ENCODE peak calls at places on chromosomes 6 and 20, in five cellular contexts. U is neuronal stem cell, Q is colonic mucosa, Z is lower lobe of right lung, W is keratinocyte. V is an unnamed sample.

GRCh38 chr20:3744806-3745685 is 12.6 kb downstream of the HSPA12B start:
- DNase-seq in W (peak; percentile 71), U (peak; percentile 68), Z (peak; percentile 92), Q (peak; percentile 70), V (no peak)

GRCh38 chr20:23061713-23062561 is 12.5 kb upstream of the THBD start:
- DNase-seq in W (no peak), Z (peak; percentile 44), Q (no peak), U (no peak), V (peak; percentile 84)

GRCh38 chr6:34514593-34515472 is 41.3 kb downstream of the SPDEF start:
- DNase-seq in W (no peak), Q (no peak), Z (peak; percentile 35), U (peak; percentile 69), V (no peak)

GRCh38 chr6:165823609-165824326 is 160.7 kb upstream of the PDE10A start:
- DNase-seq in W (no peak), U (no peak), Q (no peak), Z (no peak), V (no peak)

GRCh38 chr6:160400426-160400825 is 52.2 kb downstream of the SLC22A3 start:
- DNase-seq in W (no peak), Z (no peak), Q (no peak), U (no peak), V (no peak)

GRCh38 chr6:136549359-136550044 is 720 bp downstream of the MAP7 start:
- DNase-seq in U (no peak), Z (peak; percentile 50), W (no peak), Q (peak; percentile 59), V (no peak)

GRCh38 chr6:21137708-21138358 is 455.7 kb upstream of the SOX4 start:
- DNase-seq in U (no peak), Z (no peak), W (no peak), Q (no peak), V (no peak)

GRCh38 chr6:30091577-30092381 is 16.2 kb upstream of the RNF39 start:
- DNase-seq in Q (peak; percentile 86), Z (peak; percentile 79), U (no peak), W (no peak), V (no peak)

GRCh38 chr20:19692685-19693119 is 65.4 kb upstream of the RIN2 start:
- DNase-seq in Q (peak; percentile 73), W (no peak), U (peak; percentile 48), Z (peak; percentile 67), V (peak; percentile 76)

GRCh38 chr6:159257846-159258245 is 88.6 kb downstream of the FNDC1 start:
- DNase-seq in Z (no peak), Q (no peak), W (no peak), U (no peak), V (no peak)

GRCh38 chr20:52943185-52943841 is 28.8 kb upstream of the TSHZ2 start:
- DNase-seq in U (no peak), Q (no peak), Z (no peak), W (no peak), V (no peak)

GRCh38 chr20:31972481-31973386 is 4.8 kb downstream of the XKR7 start:
- DNase-seq in W (no peak), U (no peak), Z (no peak), Q (no peak), V (no peak)

GRCh38 chr20:20482453-20482852 is 114.5 kb downstream of the INSM1 start:
- DNase-seq in Z (no peak), U (no peak), Q (no peak), W (no peak), V (no peak)

GRCh38 chr20:31473331-31474096 is 1.4 kb downstream of the DEFB124 start:
- DNase-seq in W (no peak), Q (no peak), Z (no peak), U (no peak), V (no peak)

GRCh38 chr6:163876391-163876790 is 461.9 kb downstream of the QKI start:
- DNase-seq in Q (no peak), Z (no peak), U (no peak), W (no peak), V (no peak)

GRCh38 chr6:8183266-8183665 is 80.9 kb upstream of the EEF1E1 start:
- DNase-seq in Z (no peak), Q (no peak), W (no peak), U (no peak), V (no peak)

GRCh38 chr6:111605100-111605748 is 454 bp downstream of the TRAF3IP2 start:
- DNase-seq in Z (peak; percentile 78), U (no peak), Q (peak; percentile 58), W (no peak), V (peak; percentile 93)

GRCh38 chr6:64737418-64737817 is 969.6 kb downstream of the EYS start:
- DNase-seq in Z (no peak), W (no peak), Q (no peak), U (no peak), V (no peak)

GRCh38 chr6:20212392-20213111 is at the start of gene MBOAT1:
- DNase-seq in W (peak; percentile 13), U (peak; percentile 64), Q (peak; percentile 93), Z (peak; percentile 94), V (peak; percentile 94)

GRCh38 chr6:2028457-2029038 is 216.9 kb downstream of the GMDS start:
- DNase-seq in W (no peak), U (no peak), Q (no peak), Z (no peak), V (no peak)

GRCh38 chr6:158060447-158061360 is 79.0 kb downstream of the SYNJ2 start:
- DNase-seq in Q (peak; percentile 82), W (peak; percentile 54), Z (peak; percentile 79), U (no peak), V (peak; percentile 96)

GRCh38 chr6:9126845-9127560 is 691.7 kb upstream of the SLC35B3 start:
- DNase-seq in Q (no peak), U (no peak), W (peak; percentile 65), Z (no peak), V (no peak)

GRCh38 chr6:159169557-159170332 is 545 bp downstream of the FNDC1 start:
- DNase-seq in Z (peak; percentile 52), W (no peak), Q (peak; percentile 21), U (peak; percentile 40), V (no peak)

GRCh38 chr20:24544371-24544770 is 74.9 kb downstream of the SYNDIG1 start:
- DNase-seq in Z (no peak), Q (no peak), U (no peak), W (no peak), V (no peak)
- H3K4me3 ChIP-seq in Z (no peak overlapping the region), Q (no peak overlapping the region), U (no peak overlapping the region), W (no peak overlapping the region), V (no peak overlapping the region)

DNA sequence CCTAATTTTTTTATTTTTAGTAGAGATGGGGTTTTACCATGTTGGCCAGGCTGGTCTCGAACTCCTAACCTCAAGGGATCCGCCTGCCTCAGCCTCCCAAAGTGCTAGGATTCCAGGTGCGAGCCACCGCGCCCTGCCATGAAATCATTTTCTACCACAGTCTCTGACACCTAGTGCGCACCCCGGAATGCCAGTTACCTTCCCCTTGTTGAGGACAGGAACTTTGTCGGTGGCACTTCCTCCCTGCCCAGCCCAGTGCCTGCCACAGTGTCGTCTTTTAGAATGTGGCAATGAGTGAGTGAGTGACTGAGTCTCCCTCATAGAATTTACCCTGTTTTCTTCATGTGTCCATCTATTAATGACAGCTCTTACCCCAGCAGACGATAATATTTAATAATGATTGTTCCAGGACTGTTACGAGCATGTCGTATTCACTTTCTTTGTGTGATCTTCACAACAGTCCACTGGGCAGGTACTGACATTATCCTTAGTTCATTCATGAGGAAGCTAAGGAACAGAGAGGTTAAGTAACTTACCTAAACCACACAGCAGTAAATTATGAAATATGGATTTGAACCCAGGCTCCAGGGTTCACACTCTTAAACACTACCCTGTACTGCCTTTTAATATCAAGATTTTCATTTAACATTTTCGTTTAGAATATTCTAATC is 1.8 kb downstream of the OSBPL2 start:
- DNase-seq in U (no peak), Q (no peak), W (no peak), Z (peak; percentile 68), V (no peak)
- H3K4me3 ChIP-seq in U (peak overlapping the region; percentile 22), Q (peak overlapping the region; percentile 71), W (no peak overlapping the region), Z (peak overlapping the region; percentile 73), V (peak overlapping the region; percentile 95)

DNA sequence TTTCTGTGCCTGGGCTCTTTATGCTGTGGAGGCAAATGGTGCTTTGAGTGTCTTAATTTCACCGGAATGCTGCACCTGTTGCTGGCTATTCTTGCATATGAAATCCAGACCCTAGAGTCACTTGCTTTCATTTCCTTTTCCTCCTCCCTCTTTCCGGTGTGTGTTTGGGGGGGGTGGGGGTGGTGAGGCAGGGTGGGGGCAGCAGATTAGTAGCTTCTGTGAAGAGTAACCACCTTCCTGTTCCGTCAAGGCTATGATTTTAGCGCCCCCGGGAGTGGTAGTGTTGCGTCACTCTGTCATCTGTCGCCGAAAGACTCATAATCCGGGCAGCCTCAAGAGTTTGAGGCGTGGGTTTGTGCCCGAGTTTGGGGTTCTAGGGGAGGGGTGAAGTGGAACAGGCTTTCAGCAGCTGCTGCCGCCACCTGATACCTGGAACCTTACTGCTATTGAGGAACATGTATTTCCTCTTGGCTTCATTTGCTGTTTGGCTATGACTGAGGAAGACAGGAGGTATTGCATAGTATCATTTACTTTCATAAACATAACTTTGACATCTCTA is 49.1 kb downstream of the UTRN start:
- DNase-seq in Q (peak; percentile 52), Z (peak; percentile 57), W (no peak), U (no peak), V (no peak)
- H3K4me3 ChIP-seq in Q (no peak overlapping the region), Z (peak overlapping the region; percentile 37), W (no peak overlapping the region), U (no peak overlapping the region), V (peak overlapping the region; percentile 31)

GRCh38 chr6:43575105-43575771 is 600 bp downstream of the XPO5 start:
- DNase-seq in U (peak; percentile 46), W (no peak), Z (peak; percentile 73), Q (peak; percentile 48), V (no peak)

GRCh38 chr6:43575772-43576551 is at the start of the genes POLH and XPO5:
- DNase-seq in W (peak; percentile 41), U (peak; percentile 91), Q (peak; percentile 93), Z (peak; percentile 95), V (peak; percentile 90)

GRCh38 chr6:43578748-43579147 is 2.8 kb downstream of the POLH start:
- DNase-seq in Z (no peak), Q (no peak), U (no peak), W (no peak), V (no peak)

GRCh38 chr6:43582911-43583310 is 6.9 kb downstream of the POLH start:
- DNase-seq in U (no peak), W (no peak), Z (no peak), Q (no peak), V (no peak)

DNA sequence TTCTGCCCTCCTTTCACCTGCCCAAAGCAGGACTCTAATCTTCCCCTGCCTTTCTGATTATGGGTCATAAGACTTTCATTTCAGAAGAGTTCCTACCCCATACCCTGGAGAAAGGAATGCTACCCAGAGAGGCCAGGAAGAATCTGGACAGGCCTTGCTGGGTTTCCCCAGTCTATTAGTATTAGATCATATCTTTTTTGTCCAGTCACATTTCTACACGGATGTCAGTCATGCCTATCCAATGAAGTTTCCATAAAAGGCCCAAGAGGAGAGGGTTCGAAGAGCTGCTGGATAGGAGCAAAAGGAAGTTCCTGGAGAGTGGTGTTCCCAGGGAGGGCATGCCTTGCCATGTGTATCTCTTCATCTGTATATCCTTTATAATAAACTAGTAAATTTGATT is 3.2 kb downstream of the POLH start:
- DNase-seq in Q (no peak), U (no peak), W (no peak), Z (no peak), V (no peak)
- H3K4me3 ChIP-seq in Q (no peak overlapping the region), U (no peak overlapping the region), W (no peak overlapping the region), Z (no peak overlapping the region), V (no peak overlapping the region)

GRCh38 chr20:63741676-63742380 is 2.3 kb downstream of the SLC2A4RG start:
- DNase-seq in Q (no peak), Z (no peak), W (no peak), U (no peak), V (peak; percentile 72)
- H3K4me3 ChIP-seq in Q (no peak overlapping the region), Z (peak overlapping the region; percentile 73), W (peak overlapping the region; percentile 73), U (peak overlapping the region; percentile 69), V (peak overlapping the region; percentile 78)